ENCODE peak calls at places on chromosomes 7 and 10, in four cellular contexts. One of them, this sample, is unnamed.

GRCh38 chr10:72948762-72949161 is 5.8 kb downstream of the PLA2G12B start:
- DNase-seq in CD8-positive, alpha-beta T cell: no peak
- DNase-seq in cardiac muscle cell: no peak
- DNase-seq in colonic mucosa: peak
- DNase-seq in this sample: no peak

GRCh38 chr10:132838346-132838970 is 52.5 kb upstream of the NKX6-2 start:
- DNase-seq in CD8-positive, alpha-beta T cell: no peak
- DNase-seq in cardiac muscle cell: no peak
- DNase-seq in colonic mucosa: no peak
- DNase-seq in this sample: no peak

GRCh38 chr10:105413997-105414396 is 772.9 kb downstream of the SORCS3 start:
- DNase-seq in CD8-positive, alpha-beta T cell: no peak
- DNase-seq in cardiac muscle cell: no peak
- DNase-seq in colonic mucosa: no peak
- DNase-seq in this sample: no peak

GRCh38 chr7:46006212-46006611 is 85.1 kb upstream of the IGFBP3 start:
- DNase-seq in CD8-positive, alpha-beta T cell: no peak
- DNase-seq in cardiac muscle cell: no peak
- DNase-seq in colonic mucosa: no peak
- DNase-seq in this sample: no peak

GRCh38 chr10:99784025-99784730 is 1.7 kb downstream of the ABCC2 start:
- DNase-seq in CD8-positive, alpha-beta T cell: no peak
- DNase-seq in cardiac muscle cell: peak
- DNase-seq in colonic mucosa: no peak
- DNase-seq in this sample: peak

GRCh38 chr10:71964669-71965515 is 697 bp downstream of the CHST3 start:
- DNase-seq in CD8-positive, alpha-beta T cell: peak
- DNase-seq in cardiac muscle cell: peak
- DNase-seq in colonic mucosa: peak
- DNase-seq in this sample: no peak

GRCh38 chr7:47333959-47334358 is 248.0 kb downstream of the TNS3 start:
- DNase-seq in CD8-positive, alpha-beta T cell: no peak
- DNase-seq in cardiac muscle cell: no peak
- DNase-seq in colonic mucosa: no peak
- DNase-seq in this sample: no peak

GRCh38 chr7:150371996-150372270 is 3.3 kb downstream of the REPIN1 start:
- DNase-seq in CD8-positive, alpha-beta T cell: no peak
- DNase-seq in cardiac muscle cell: no peak
- DNase-seq in colonic mucosa: no peak
- DNase-seq in this sample: no peak

GRCh38 chr10:12549297-12549696 is 199.9 kb downstream of the CAMK1D start:
- DNase-seq in CD8-positive, alpha-beta T cell: no peak
- DNase-seq in cardiac muscle cell: no peak
- DNase-seq in colonic mucosa: no peak
- DNase-seq in this sample: no peak

GRCh38 chr7:105975770-105976428 is 12.8 kb downstream of the CDHR3 start:
- DNase-seq in CD8-positive, alpha-beta T cell: no peak
- DNase-seq in cardiac muscle cell: peak
- DNase-seq in colonic mucosa: no peak
- DNase-seq in this sample: peak

GRCh38 chr7:1884583-1885350 is 214.7 kb downstream of the ELFN1 start:
- DNase-seq in CD8-positive, alpha-beta T cell: no peak
- DNase-seq in cardiac muscle cell: no peak
- DNase-seq in colonic mucosa: no peak
- DNase-seq in this sample: no peak

GRCh38 chr7:147915781-147916180 is 674.8 kb upstream of the C7orf33 start:
- DNase-seq in CD8-positive, alpha-beta T cell: no peak
- DNase-seq in cardiac muscle cell: no peak
- DNase-seq in colonic mucosa: no peak
- DNase-seq in this sample: no peak

GRCh38 chr10:73857446-73857845 is 16.9 kb downstream of the CAMK2G start:
- DNase-seq in CD8-positive, alpha-beta T cell: peak
- DNase-seq in cardiac muscle cell: no peak
- DNase-seq in colonic mucosa: no peak
- DNase-seq in this sample: no peak

GRCh38 chr10:78925800-78926319 is 142.9 kb upstream of the ZMIZ1 start:
- DNase-seq in CD8-positive, alpha-beta T cell: no peak
- DNase-seq in cardiac muscle cell: peak
- DNase-seq in colonic mucosa: no peak
- DNase-seq in this sample: peak

GRCh38 chr7:218896-219580 is 26.7 kb downstream of the FAM20C start:
- DNase-seq in CD8-positive, alpha-beta T cell: no peak
- DNase-seq in cardiac muscle cell: no peak
- DNase-seq in colonic mucosa: no peak
- DNase-seq in this sample: no peak

GRCh38 chr7:95609277-95609971 is 13.1 kb upstream of the PDK4 start:
- DNase-seq in CD8-positive, alpha-beta T cell: no peak
- DNase-seq in cardiac muscle cell: peak
- DNase-seq in colonic mucosa: peak
- DNase-seq in this sample: no peak

GRCh38 chr10:89391882-89392756 is at the start of gene IFIT1:
- DNase-seq in CD8-positive, alpha-beta T cell: peak
- DNase-seq in cardiac muscle cell: peak
- DNase-seq in colonic mucosa: peak
- DNase-seq in this sample: peak

GRCh38 chr7:24854866-24855265 is 97.6 kb upstream of the GSDME start:
- DNase-seq in CD8-positive, alpha-beta T cell: no peak
- DNase-seq in cardiac muscle cell: no peak
- DNase-seq in colonic mucosa: no peak
- DNase-seq in this sample: no peak

DNA sequence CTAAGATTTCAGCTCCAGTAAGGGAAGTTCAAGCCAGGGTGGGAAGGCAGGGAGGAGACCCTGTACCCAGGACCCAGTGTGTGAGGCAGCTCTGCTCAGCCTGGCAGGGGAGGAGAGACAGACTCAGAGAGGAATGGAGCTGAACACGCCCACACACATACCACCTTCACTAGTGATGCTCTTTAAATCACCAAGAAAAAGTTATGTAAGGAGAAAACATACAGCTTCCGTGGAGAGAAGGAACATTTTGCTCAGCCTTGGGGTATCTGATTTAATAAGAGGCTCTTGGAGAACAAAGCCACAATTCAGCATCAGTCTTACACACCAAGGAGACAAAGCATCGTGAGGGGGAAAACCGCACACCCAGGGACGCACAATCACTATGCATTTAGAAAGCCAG is 62.9 kb downstream of the PRKAG2 start:
- DNase-seq in CD8-positive, alpha-beta T cell: no peak
- DNase-seq in cardiac muscle cell: peak
- DNase-seq in colonic mucosa: no peak
- DNase-seq in this sample: no peak
- H3K4me3 ChIP-seq in CD8-positive, alpha-beta T cell: no peak
- H3K4me3 ChIP-seq in cardiac muscle cell: no peak
- H3K4me3 ChIP-seq in colonic mucosa: no peak
- H3K4me3 ChIP-seq in this sample: no peak

GRCh38 chr10:34125702-34126101 is 689.4 kb downstream of the PARD3 start:
- DNase-seq in CD8-positive, alpha-beta T cell: no peak
- DNase-seq in cardiac muscle cell: no peak
- DNase-seq in colonic mucosa: no peak
- DNase-seq in this sample: no peak

GRCh38 chr10:34124522-34125035 is 690.5 kb downstream of the PARD3 start:
- DNase-seq in CD8-positive, alpha-beta T cell: no peak
- DNase-seq in cardiac muscle cell: peak
- DNase-seq in colonic mucosa: no peak
- DNase-seq in this sample: no peak

GRCh38 chr10:34119456-34119855 is 695.6 kb downstream of the PARD3 start:
- DNase-seq in CD8-positive, alpha-beta T cell: no peak
- DNase-seq in cardiac muscle cell: no peak
- DNase-seq in colonic mucosa: no peak
- DNase-seq in this sample: no peak

GRCh38 chr10:34121974-34122282 is 693.2 kb downstream of the PARD3 start:
- DNase-seq in CD8-positive, alpha-beta T cell: no peak
- DNase-seq in cardiac muscle cell: peak
- DNase-seq in colonic mucosa: no peak
- DNase-seq in this sample: peak

DNA sequence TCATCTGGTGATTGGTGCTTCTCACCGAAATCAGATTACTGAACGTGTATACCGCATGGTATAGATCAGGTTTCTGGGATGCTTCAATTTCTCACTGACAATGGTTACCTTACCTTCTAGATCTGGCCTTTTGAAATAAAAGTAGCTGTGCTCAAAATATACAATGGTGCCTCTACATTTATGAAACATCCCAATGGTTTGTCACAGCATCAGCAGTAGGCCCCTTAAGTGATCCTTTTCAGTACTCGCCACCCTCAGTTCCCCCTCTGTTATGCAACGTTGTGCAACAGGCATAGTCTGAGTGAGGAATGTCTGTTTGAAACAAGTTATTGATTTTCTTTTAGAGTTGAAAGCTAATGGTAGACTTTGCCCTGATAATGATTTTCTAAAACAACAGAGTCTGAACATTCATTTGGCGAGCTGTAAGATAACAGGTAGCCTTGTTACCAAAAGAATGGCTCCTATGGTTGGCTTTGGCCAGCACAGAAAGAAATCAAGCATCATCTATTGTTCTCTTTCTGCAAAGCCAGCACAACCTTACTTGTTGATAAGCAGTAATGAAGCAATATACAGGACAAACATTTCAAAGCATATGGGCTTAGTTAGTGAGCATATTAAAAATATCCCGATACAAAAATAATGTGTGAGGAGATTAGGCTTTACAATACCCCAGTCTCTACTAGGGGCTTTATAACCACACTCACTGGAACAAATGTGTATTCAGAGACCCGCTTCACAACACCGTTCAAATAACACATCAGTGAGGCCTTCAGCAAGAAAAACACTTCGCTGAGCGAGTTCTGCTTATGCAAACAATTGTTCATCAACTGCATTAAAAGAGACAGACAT is 693.7 kb downstream of the PARD3 start:
- DNase-seq in CD8-positive, alpha-beta T cell: no peak
- DNase-seq in cardiac muscle cell: peak
- DNase-seq in colonic mucosa: no peak
- DNase-seq in this sample: no peak
- H3K27ac ChIP-seq in CD8-positive, alpha-beta T cell: no peak
- H3K27ac ChIP-seq in cardiac muscle cell: no peak
- H3K27ac ChIP-seq in colonic mucosa: no peak
- H3K27ac ChIP-seq in this sample: no peak

GRCh38 chr10:80202934-80203834 is 2.2 kb downstream of the ANXA11 start:
- DNase-seq in CD8-positive, alpha-beta T cell: peak
- DNase-seq in cardiac muscle cell: peak
- DNase-seq in colonic mucosa: peak
- DNase-seq in this sample: peak
- TF ChIP-seq CTCF in CD8-positive, alpha-beta T cell: peak
- TF ChIP-seq CTCF in cardiac muscle cell: peak
- TF ChIP-seq CTCF in colonic mucosa: no peak
- TF ChIP-seq CTCF in this sample: peak

DNA sequence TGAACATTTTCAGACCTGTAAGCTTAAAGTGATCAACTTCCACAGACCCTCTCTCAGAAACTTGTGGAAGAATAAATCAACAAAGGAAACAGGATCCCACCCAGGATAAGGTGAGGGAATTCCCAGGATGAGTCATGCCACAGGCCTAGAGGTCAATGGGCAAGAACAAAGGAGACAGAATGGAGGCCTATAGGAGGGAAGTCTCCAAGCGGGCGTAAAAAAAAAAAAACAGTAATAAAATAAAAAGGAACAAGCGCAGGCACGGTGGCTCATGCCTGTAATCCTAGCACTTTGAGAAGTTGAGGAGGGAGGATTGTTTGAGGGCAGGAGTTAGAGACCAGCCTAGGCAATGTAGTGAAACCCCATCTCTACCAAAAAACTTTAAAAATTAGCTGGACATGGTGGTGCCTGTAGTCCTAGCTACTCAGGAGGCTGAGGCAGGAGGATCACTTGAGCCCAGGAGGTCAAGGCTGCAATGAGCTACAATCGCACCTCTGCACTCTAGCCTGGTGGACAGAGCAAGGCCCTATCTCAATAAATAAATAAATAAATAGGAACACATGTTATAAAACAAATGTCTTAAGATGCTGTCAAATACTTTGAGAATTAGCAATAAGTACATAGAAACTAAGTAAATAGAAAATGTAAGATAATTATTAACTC is 8.4 kb downstream of the SORBS1 start:
- DNase-seq in CD8-positive, alpha-beta T cell: no peak
- DNase-seq in cardiac muscle cell: no peak
- DNase-seq in colonic mucosa: peak
- DNase-seq in this sample: no peak
- H3K4me3 ChIP-seq in CD8-positive, alpha-beta T cell: no peak
- H3K4me3 ChIP-seq in cardiac muscle cell: no peak
- H3K4me3 ChIP-seq in colonic mucosa: no peak
- H3K4me3 ChIP-seq in this sample: no peak

GRCh38 chr7:44617225-44617885 is 10.9 kb downstream of the OGDH start:
- DNase-seq in CD8-positive, alpha-beta T cell: no peak
- DNase-seq in cardiac muscle cell: peak
- DNase-seq in colonic mucosa: no peak
- DNase-seq in this sample: no peak
- H3K27ac ChIP-seq in CD8-positive, alpha-beta T cell: no peak
- H3K27ac ChIP-seq in cardiac muscle cell: no peak
- H3K27ac ChIP-seq in colonic mucosa: peak
- H3K27ac ChIP-seq in this sample: peak

GRCh38 chr7:34759477-34760125 is 101.6 kb downstream of the NPSR1 start:
- DNase-seq in CD8-positive, alpha-beta T cell: no peak
- DNase-seq in cardiac muscle cell: peak
- DNase-seq in colonic mucosa: no peak
- DNase-seq in this sample: no peak
- TF ChIP-seq CTCF in CD8-positive, alpha-beta T cell: no peak
- TF ChIP-seq CTCF in cardiac muscle cell: peak
- TF ChIP-seq CTCF in colonic mucosa: peak
- TF ChIP-seq CTCF in this sample: peak

GRCh38 chr10:122463466-122464157 is 2.3 kb downstream of the HTRA1 start:
- DNase-seq in CD8-positive, alpha-beta T cell: no peak
- DNase-seq in cardiac muscle cell: no peak
- DNase-seq in colonic mucosa: no peak
- DNase-seq in this sample: no peak
- H3K4me3 ChIP-seq in CD8-positive, alpha-beta T cell: no peak
- H3K4me3 ChIP-seq in cardiac muscle cell: no peak
- H3K4me3 ChIP-seq in colonic mucosa: no peak
- H3K4me3 ChIP-seq in this sample: peak

DNA sequence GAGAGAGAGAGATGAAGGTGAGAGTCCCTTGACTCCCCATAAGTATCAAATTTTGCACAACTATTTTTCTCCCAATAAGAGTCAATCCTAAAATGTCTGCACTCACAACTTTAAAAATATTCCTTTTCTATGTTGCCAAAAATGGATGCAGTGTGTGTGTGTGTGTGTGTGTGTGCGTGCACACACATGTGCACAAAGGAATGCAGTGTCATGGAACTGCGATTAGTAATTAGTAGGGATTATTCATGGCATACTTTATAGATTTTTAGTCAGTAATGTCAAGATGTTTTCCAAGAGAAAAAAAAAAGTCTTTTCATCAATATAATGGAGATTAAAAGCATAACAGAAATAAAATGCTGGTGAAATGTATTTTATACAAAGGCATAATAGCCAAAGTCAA is 179.1 kb upstream of the LRRTM3 start:
- DNase-seq in CD8-positive, alpha-beta T cell: no peak
- DNase-seq in cardiac muscle cell: no peak
- DNase-seq in colonic mucosa: no peak
- DNase-seq in this sample: no peak
- H3K27ac ChIP-seq in CD8-positive, alpha-beta T cell: no peak
- H3K27ac ChIP-seq in cardiac muscle cell: no peak
- H3K27ac ChIP-seq in colonic mucosa: no peak
- H3K27ac ChIP-seq in this sample: no peak